ENCODE peak calls at places on chromosomes 16 and 17, in nine cellular contexts. One of them, this sample, is unnamed. For H3K9me3, the result is how much of the 10 kb centered on the place peaks cover.

GRCh38 chr16:75256871-75257343 is 5.5 kb upstream of the BCAR1 start:
- DNase-seq in stomach: peak
- DNase-seq in sigmoid colon: peak
- DNase-seq in K562: peak
- DNase-seq in transverse colon: peak
- DNase-seq in HCT116: no peak
- DNase-seq in prostate gland: no peak
- DNase-seq in SK-N-SH: peak
- DNase-seq in breast epithelium: no peak
- DNase-seq in this sample: no peak

GRCh38 chr17:44314869-44315661 is 6.7 kb downstream of the RUNDC3A start:
- DNase-seq in stomach: peak
- DNase-seq in breast epithelium: no peak
- DNase-seq in prostate gland: no peak
- DNase-seq in sigmoid colon: no peak
- DNase-seq in SK-N-SH: peak
- DNase-seq in K562: peak
- DNase-seq in HCT116: no peak
- DNase-seq in transverse colon: peak
- DNase-seq in this sample: no peak

GRCh38 chr17:73278049-73278464 is 16.4 kb upstream of the CPSF4L start:
- DNase-seq in HCT116: no peak
- DNase-seq in breast epithelium: no peak
- DNase-seq in prostate gland: peak
- DNase-seq in sigmoid colon: no peak
- DNase-seq in transverse colon: no peak
- DNase-seq in K562: no peak
- DNase-seq in SK-N-SH: no peak
- DNase-seq in stomach: peak
- DNase-seq in this sample: no peak

GRCh38 chr17:51540151-51540550 is 279.8 kb downstream of the UTP18 start:
- DNase-seq in prostate gland: no peak
- DNase-seq in transverse colon: no peak
- DNase-seq in stomach: no peak
- DNase-seq in HCT116: peak
- DNase-seq in K562: no peak
- DNase-seq in breast epithelium: no peak
- DNase-seq in SK-N-SH: no peak
- DNase-seq in sigmoid colon: no peak
- DNase-seq in this sample: no peak

GRCh38 chr17:45298546-45299285 is 18.1 kb downstream of the MAP3K14 start:
- DNase-seq in HCT116: no peak
- DNase-seq in K562: no peak
- DNase-seq in breast epithelium: no peak
- DNase-seq in SK-N-SH: no peak
- DNase-seq in stomach: no peak
- DNase-seq in transverse colon: no peak
- DNase-seq in sigmoid colon: no peak
- DNase-seq in prostate gland: no peak
- DNase-seq in this sample: no peak

GRCh38 chr17:46782250-46782953 is 36.1 kb downstream of the WNT3 start:
- DNase-seq in breast epithelium: no peak
- DNase-seq in SK-N-SH: peak
- DNase-seq in prostate gland: no peak
- DNase-seq in HCT116: no peak
- DNase-seq in sigmoid colon: no peak
- DNase-seq in K562: peak
- DNase-seq in stomach: peak
- DNase-seq in transverse colon: peak
- DNase-seq in this sample: no peak

GRCh38 chr16:5916711-5917191 is 819.2 kb upstream of the EEF2KMT start:
- DNase-seq in prostate gland: no peak
- DNase-seq in transverse colon: peak
- DNase-seq in sigmoid colon: no peak
- DNase-seq in SK-N-SH: no peak
- DNase-seq in K562: no peak
- DNase-seq in HCT116: no peak
- DNase-seq in breast epithelium: no peak
- DNase-seq in stomach: no peak
- DNase-seq in this sample: no peak

GRCh38 chr16:87560428-87561199 is 41.7 kb upstream of the JPH3 start:
- DNase-seq in sigmoid colon: no peak
- DNase-seq in transverse colon: peak
- DNase-seq in K562: peak
- DNase-seq in prostate gland: no peak
- DNase-seq in SK-N-SH: peak
- DNase-seq in stomach: peak
- DNase-seq in breast epithelium: no peak
- DNase-seq in HCT116: peak
- DNase-seq in this sample: no peak

GRCh38 chr16:86630471-86630870 is 52.1 kb downstream of the FOXL1 start:
- DNase-seq in SK-N-SH: no peak
- DNase-seq in stomach: no peak
- DNase-seq in transverse colon: no peak
- DNase-seq in breast epithelium: no peak
- DNase-seq in HCT116: no peak
- DNase-seq in K562: no peak
- DNase-seq in sigmoid colon: no peak
- DNase-seq in prostate gland: no peak
- DNase-seq in this sample: no peak

GRCh38 chr16:68406458-68407041 is 41.8 kb downstream of the SMPD3 start:
- DNase-seq in SK-N-SH: peak
- DNase-seq in HCT116: no peak
- DNase-seq in stomach: no peak
- DNase-seq in transverse colon: no peak
- DNase-seq in K562: no peak
- DNase-seq in breast epithelium: no peak
- DNase-seq in prostate gland: peak
- DNase-seq in sigmoid colon: no peak
- DNase-seq in this sample: no peak

GRCh38 chr17:50149425-50150353 is 788 bp downstream of the PPP1R9B start:
- DNase-seq in sigmoid colon: peak
- DNase-seq in SK-N-SH: peak
- DNase-seq in HCT116: no peak
- DNase-seq in breast epithelium: no peak
- DNase-seq in K562: no peak
- DNase-seq in transverse colon: peak
- DNase-seq in stomach: peak
- DNase-seq in prostate gland: peak
- DNase-seq in this sample: no peak

GRCh38 chr17:5605452-5605851 is 21.1 kb upstream of the NLRP1 start:
- DNase-seq in prostate gland: no peak
- DNase-seq in transverse colon: no peak
- DNase-seq in HCT116: no peak
- DNase-seq in breast epithelium: no peak
- DNase-seq in sigmoid colon: no peak
- DNase-seq in SK-N-SH: no peak
- DNase-seq in stomach: no peak
- DNase-seq in K562: no peak
- DNase-seq in this sample: no peak

GRCh38 chr16:86300746-86301480 is 209.4 kb upstream of the FOXF1 start:
- DNase-seq in HCT116: no peak
- DNase-seq in transverse colon: no peak
- DNase-seq in sigmoid colon: peak
- DNase-seq in K562: no peak
- DNase-seq in SK-N-SH: no peak
- DNase-seq in breast epithelium: no peak
- DNase-seq in prostate gland: no peak
- DNase-seq in stomach: no peak
- DNase-seq in this sample: no peak

GRCh38 chr17:9522074-9522473 is 53.5 kb downstream of the STX8 start:
- DNase-seq in K562: no peak
- DNase-seq in SK-N-SH: peak
- DNase-seq in HCT116: no peak
- DNase-seq in transverse colon: no peak
- DNase-seq in sigmoid colon: no peak
- DNase-seq in stomach: no peak
- DNase-seq in breast epithelium: no peak
- DNase-seq in prostate gland: no peak
- DNase-seq in this sample: no peak

GRCh38 chr17:64599187-64599676 is 62.9 kb downstream of the SMURF2 start:
- DNase-seq in prostate gland: no peak
- DNase-seq in breast epithelium: no peak
- DNase-seq in HCT116: no peak
- DNase-seq in stomach: peak
- DNase-seq in SK-N-SH: no peak
- DNase-seq in sigmoid colon: no peak
- DNase-seq in K562: peak
- DNase-seq in transverse colon: peak
- DNase-seq in this sample: no peak

GRCh38 chr16:979859-980594 is 1.5 kb upstream of the SOX8 start:
- DNase-seq in HCT116: no peak
- DNase-seq in sigmoid colon: no peak
- DNase-seq in stomach: no peak
- DNase-seq in breast epithelium: no peak
- DNase-seq in SK-N-SH: peak
- DNase-seq in K562: no peak
- DNase-seq in transverse colon: no peak
- DNase-seq in prostate gland: no peak
- DNase-seq in this sample: no peak

GRCh38 chr16:50946606-50947005 is 204.5 kb downstream of the SALL1 start:
- DNase-seq in prostate gland: no peak
- DNase-seq in transverse colon: no peak
- DNase-seq in SK-N-SH: no peak
- DNase-seq in K562: no peak
- DNase-seq in stomach: no peak
- DNase-seq in HCT116: no peak
- DNase-seq in breast epithelium: no peak
- DNase-seq in sigmoid colon: no peak
- DNase-seq in this sample: no peak
- TF ChIP-seq POLR2AphosphoS5 in prostate gland: no peak
- TF ChIP-seq POLR2AphosphoS5 in transverse colon: no peak
- TF ChIP-seq POLR2AphosphoS5 in SK-N-SH: no peak
- TF ChIP-seq POLR2AphosphoS5 in K562: no peak
- TF ChIP-seq POLR2AphosphoS5 in stomach: no peak
- TF ChIP-seq POLR2AphosphoS5 in HCT116: no peak
- TF ChIP-seq POLR2AphosphoS5 in breast epithelium: no peak
- TF ChIP-seq POLR2AphosphoS5 in sigmoid colon: no peak
- TF ChIP-seq POLR2AphosphoS5 in this sample: no peak

GRCh38 chr16:23143391-23143790 is 5.9 kb downstream of the USP31 start:
- DNase-seq in K562: no peak
- DNase-seq in stomach: no peak
- DNase-seq in HCT116: no peak
- DNase-seq in sigmoid colon: no peak
- DNase-seq in transverse colon: no peak
- DNase-seq in breast epithelium: no peak
- DNase-seq in prostate gland: no peak
- DNase-seq in SK-N-SH: no peak
- DNase-seq in this sample: no peak
- H3K27ac ChIP-seq in K562: no peak
- H3K27ac ChIP-seq in stomach: no peak
- H3K27ac ChIP-seq in HCT116: no peak
- H3K27ac ChIP-seq in sigmoid colon: peak
- H3K27ac ChIP-seq in transverse colon: no peak
- H3K27ac ChIP-seq in breast epithelium: peak
- H3K27ac ChIP-seq in prostate gland: peak
- H3K27ac ChIP-seq in SK-N-SH: no peak
- H3K27ac ChIP-seq in this sample: peak

GRCh38 chr17:27109346-27109745 is 184.6 kb upstream of the WSB1 start:
- DNase-seq in breast epithelium: no peak
- DNase-seq in sigmoid colon: no peak
- DNase-seq in prostate gland: no peak
- DNase-seq in stomach: no peak
- DNase-seq in K562: no peak
- DNase-seq in HCT116: no peak
- DNase-seq in SK-N-SH: no peak
- DNase-seq in transverse colon: no peak
- DNase-seq in this sample: no peak
- H3K9me3 ChIP-seq in breast epithelium: under half
- H3K9me3 ChIP-seq in sigmoid colon: under half
- H3K9me3 ChIP-seq in prostate gland: under half
- H3K9me3 ChIP-seq in stomach: under half
- H3K9me3 ChIP-seq in K562: under half
- H3K9me3 ChIP-seq in HCT116: under half
- H3K9me3 ChIP-seq in SK-N-SH: under half
- H3K9me3 ChIP-seq in transverse colon: under half
- H3K9me3 ChIP-seq in this sample: under half

GRCh38 chr16:57591870-57592485 is 36.5 kb upstream of the ADGRG1 start:
- DNase-seq in SK-N-SH: no peak
- DNase-seq in transverse colon: no peak
- DNase-seq in prostate gland: no peak
- DNase-seq in K562: no peak
- DNase-seq in HCT116: no peak
- DNase-seq in sigmoid colon: no peak
- DNase-seq in breast epithelium: no peak
- DNase-seq in stomach: no peak
- DNase-seq in this sample: no peak

GRCh38 chr16:57590654-57591085 is 37.8 kb upstream of the ADGRG1 start:
- DNase-seq in K562: no peak
- DNase-seq in breast epithelium: no peak
- DNase-seq in SK-N-SH: no peak
- DNase-seq in stomach: no peak
- DNase-seq in transverse colon: no peak
- DNase-seq in HCT116: peak
- DNase-seq in sigmoid colon: no peak
- DNase-seq in prostate gland: no peak
- DNase-seq in this sample: no peak

GRCh38 chr16:57593021-57593420 is 35.4 kb upstream of the ADGRG1 start:
- DNase-seq in SK-N-SH: no peak
- DNase-seq in breast epithelium: no peak
- DNase-seq in HCT116: no peak
- DNase-seq in transverse colon: no peak
- DNase-seq in sigmoid colon: no peak
- DNase-seq in prostate gland: no peak
- DNase-seq in stomach: no peak
- DNase-seq in K562: no peak
- DNase-seq in this sample: no peak

GRCh38 chr16:57592591-57593003 is 35.8 kb upstream of the ADGRG1 start:
- DNase-seq in breast epithelium: no peak
- DNase-seq in HCT116: no peak
- DNase-seq in prostate gland: no peak
- DNase-seq in SK-N-SH: no peak
- DNase-seq in K562: no peak
- DNase-seq in transverse colon: peak
- DNase-seq in sigmoid colon: no peak
- DNase-seq in stomach: peak
- DNase-seq in this sample: no peak

DNA sequence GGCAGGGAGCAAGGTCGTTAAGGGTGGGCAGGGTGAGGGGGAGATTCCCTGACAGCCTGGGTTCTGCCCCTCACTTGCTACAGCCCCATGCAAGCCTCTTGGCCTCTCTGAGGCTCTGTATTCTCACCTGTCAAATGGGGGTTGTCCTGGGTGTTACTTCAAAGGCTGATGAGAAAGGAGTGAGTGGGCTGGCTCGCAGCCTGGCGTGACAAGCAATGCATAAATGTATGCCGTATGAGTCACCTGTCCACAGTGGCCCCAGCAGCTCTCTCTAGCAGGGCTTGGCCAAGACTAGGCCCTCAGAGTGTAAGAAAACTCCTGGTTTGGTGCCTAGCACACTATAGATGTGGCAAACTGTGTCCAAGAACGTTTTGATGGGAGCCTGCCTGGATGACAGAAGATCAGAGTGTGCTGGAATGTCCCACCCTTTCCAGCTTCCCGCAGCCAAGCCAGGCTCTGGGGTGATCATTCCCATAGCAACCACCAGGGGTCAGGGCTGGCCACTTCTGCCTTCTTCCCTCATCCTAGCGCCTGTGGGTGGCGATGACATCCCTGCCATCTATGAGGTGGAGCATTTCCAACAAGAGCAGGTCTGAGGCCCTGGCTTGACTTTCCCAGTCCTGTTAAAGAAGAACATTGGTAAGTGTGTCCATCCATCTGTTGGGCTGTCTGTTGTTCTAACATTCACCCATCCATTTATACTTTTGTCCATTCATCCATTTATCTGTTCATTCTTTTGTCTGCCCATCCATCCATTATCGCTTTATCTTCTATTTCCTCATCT is 37.2 kb upstream of the ADGRG1 start:
- DNase-seq in transverse colon: peak
- DNase-seq in prostate gland: peak
- DNase-seq in K562: peak
- DNase-seq in stomach: peak
- DNase-seq in HCT116: peak
- DNase-seq in breast epithelium: peak
- DNase-seq in SK-N-SH: peak
- DNase-seq in sigmoid colon: peak
- DNase-seq in this sample: no peak
- TF ChIP-seq POLR2AphosphoS5 in transverse colon: no peak
- TF ChIP-seq POLR2AphosphoS5 in prostate gland: peak
- TF ChIP-seq POLR2AphosphoS5 in K562: no peak
- TF ChIP-seq POLR2AphosphoS5 in stomach: no peak
- TF ChIP-seq POLR2AphosphoS5 in HCT116: no peak
- TF ChIP-seq POLR2AphosphoS5 in breast epithelium: no peak
- TF ChIP-seq POLR2AphosphoS5 in SK-N-SH: no peak
- TF ChIP-seq POLR2AphosphoS5 in sigmoid colon: no peak
- TF ChIP-seq POLR2AphosphoS5 in this sample: peak